ENCODE peak calls at places on chromosomes 12 and 14, in four cellular contexts. X is IMR-90, W is neuronal stem cell, S is mesenchymal stem cell. L is an unnamed sample.

GRCh38 chr12:18483723-18484325 is 222.5 kb downstream of the PIK3C2G start:
- DNase-seq in X (no peak), W (peak), S (no peak), L (no peak)

GRCh38 chr14:80930095-80930494 is 11.4 kb downstream of the CEP128 start:
- DNase-seq in X (no peak), W (no peak), S (no peak), L (no peak)

GRCh38 chr12:108637222-108637621 is 3.5 kb upstream of the SELPLG start:
- DNase-seq in X (no peak), W (no peak), S (no peak), L (peak)

GRCh38 chr12:54191550-54192022 is 2.8 kb upstream of the SMUG1 start:
- DNase-seq in X (peak), W (peak), S (peak), L (peak)

GRCh38 chr12:30779178-30779577 is 24.4 kb upstream of the CAPRIN2 start:
- DNase-seq in X (no peak), W (no peak), S (no peak), L (no peak)

GRCh38 chr14:73273799-73274198 is 36.5 kb downstream of the PAPLN start:
- DNase-seq in X (no peak), W (no peak), S (no peak), L (no peak)

GRCh38 chr12:27841392-27841882 is 61.4 kb upstream of the MANSC4 start:
- DNase-seq in X (peak), W (no peak), S (peak), L (no peak)

GRCh38 chr12:106287364-106287763 is 15.2 kb upstream of the TCP11L2 start:
- DNase-seq in X (no peak), W (no peak), S (no peak), L (no peak)

GRCh38 chr12:109728921-109729836 is 15.6 kb downstream of the FAM222A start:
- DNase-seq in X (no peak), W (no peak), S (no peak), L (peak)

GRCh38 chr12:20368653-20369163 is 371 bp downstream of the PDE3A start:
- DNase-seq in X (peak), W (peak), S (peak), L (peak)

GRCh38 chr12:108638141-108638823 is 4.6 kb upstream of the SELPLG start:
- DNase-seq in X (no peak), W (peak), S (no peak), L (peak)

GRCh38 chr12:25320123-25321006 is 69.6 kb upstream of the KRAS start:
- DNase-seq in X (no peak), W (no peak), S (no peak), L (no peak)

GRCh38 chr14:104191409-104191997 is 53.1 kb downstream of the KIF26A start:
- DNase-seq in X (no peak), W (no peak), S (no peak), L (no peak)

GRCh38 chr12:113043240-113043639 is 13.3 kb upstream of the DTX1 start:
- DNase-seq in X (no peak), W (no peak), S (no peak), L (no peak)

GRCh38 chr12:102512523-102512922 is 32.2 kb upstream of the IGF1 start:
- DNase-seq in X (no peak), W (no peak), S (no peak), L (no peak)

GRCh38 chr12:56487448-56488040 is 417 bp downstream of the GLS2 start:
- DNase-seq in X (no peak), W (no peak), S (peak), L (peak)

DNA sequence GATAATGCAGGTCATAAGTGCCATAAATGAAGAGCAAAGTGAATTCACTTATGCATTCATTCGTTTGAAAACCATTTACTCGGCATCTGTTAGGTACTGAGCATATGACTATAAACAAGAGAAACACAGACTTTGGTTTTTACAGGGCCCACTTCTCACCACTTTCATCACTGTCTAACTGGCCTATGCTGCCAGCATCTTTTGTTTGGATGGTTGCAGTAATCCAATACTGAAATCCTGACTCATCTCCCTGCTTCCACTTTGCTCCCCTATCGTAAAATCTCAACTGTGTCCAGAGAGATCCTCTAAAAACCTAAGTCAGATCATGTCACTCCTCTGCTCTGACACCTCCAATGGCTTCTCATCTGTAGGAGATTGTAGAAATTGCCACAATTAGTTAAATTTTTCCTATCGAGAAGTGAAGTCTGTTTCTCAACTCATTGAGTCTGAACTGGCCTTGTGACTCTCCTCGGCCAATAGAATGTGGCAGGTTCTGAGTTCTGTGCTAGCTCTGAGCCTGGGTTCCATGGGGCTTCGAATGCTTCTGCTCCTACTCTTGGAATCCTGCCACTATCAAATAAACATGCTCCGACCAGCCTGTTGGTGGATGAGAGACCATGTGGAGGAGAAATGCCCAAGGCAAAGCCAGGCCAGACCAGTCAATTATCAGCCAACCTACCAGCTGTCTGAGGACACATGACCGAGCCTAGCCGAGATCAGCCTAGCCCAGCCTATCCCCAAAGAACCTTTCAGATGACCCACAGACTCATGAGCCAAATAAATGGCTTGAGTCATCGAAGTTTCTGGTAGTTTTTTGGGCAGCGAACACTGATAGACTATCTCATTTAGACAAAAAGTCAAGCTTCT is 2.2 kb upstream of the BATF start:
- DNase-seq in X (peak), W (no peak), S (peak), L (no peak)
- H4K8ac ChIP-seq in X (no peak), W (no peak), S (no peak), L (no peak)

DNA sequence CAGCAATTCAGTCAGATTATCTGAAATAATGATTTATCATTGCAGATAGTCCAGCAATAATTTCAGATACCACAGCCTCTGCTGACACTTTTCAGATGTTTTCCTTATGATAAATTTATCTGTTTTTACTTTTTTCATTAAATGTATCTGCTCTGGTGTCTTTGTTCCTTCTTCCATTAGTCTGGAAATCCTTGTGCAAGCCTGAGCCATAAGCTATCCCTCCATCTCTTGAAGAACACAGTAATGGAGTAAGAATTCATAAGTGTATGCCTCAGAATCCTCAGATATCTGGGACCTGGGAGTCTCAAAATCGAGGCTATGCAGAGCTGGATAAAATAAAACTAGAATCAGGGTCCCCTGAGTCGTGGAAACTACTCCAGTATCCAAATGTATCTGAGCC is 146.5 kb upstream of the KRR1 start:
- DNase-seq in X (no peak), W (no peak), S (no peak), L (no peak)
- H3K9ac ChIP-seq in X (no peak), W (no peak), S (peak), L (no peak)

DNA sequence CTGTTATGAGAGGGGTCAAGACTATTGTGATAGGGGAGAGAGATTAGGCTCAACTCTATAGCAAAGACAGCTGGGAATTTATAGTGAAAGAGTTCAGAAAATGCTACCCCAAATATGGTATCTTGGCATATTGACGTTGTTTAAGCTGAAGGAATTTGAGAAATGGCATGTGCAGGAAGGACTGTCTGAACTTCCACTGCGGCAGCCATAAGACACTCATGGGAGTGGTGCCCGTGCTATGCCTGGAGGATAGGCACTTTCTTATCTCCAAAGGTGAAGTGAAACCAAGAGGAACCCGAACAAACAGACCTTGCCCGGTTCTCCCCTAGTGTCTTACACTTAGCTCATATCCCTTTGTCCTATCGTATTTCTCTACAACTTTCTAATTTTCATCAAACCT is 390.3 kb downstream of the TMTC2 start:
- DNase-seq in X (no peak), W (no peak), S (no peak), L (no peak)
- H2AFZ ChIP-seq in X (no peak), W (no peak), S (no peak), L (no peak)

GRCh38 chr12:63845726-63846125 is 1.2 kb downstream of the SRGAP1 start:
- DNase-seq in X (peak), W (no peak), S (peak), L (no peak)

GRCh38 chr12:63846249-63846967 is 1.9 kb downstream of the SRGAP1 start:
- DNase-seq in X (no peak), W (no peak), S (no peak), L (no peak)

GRCh38 chr12:63841611-63842010 is 2.9 kb upstream of the SRGAP1 start:
- DNase-seq in X (peak), W (no peak), S (no peak), L (no peak)

GRCh38 chr12:63843613-63844390 is 698 bp upstream of the SRGAP1 start:
- DNase-seq in X (peak), W (peak), S (peak), L (peak)

GRCh38 chr12:63844391-63845341 is at the start of gene SRGAP1:
- DNase-seq in X (peak), W (peak), S (peak), L (peak)
- H4K8ac ChIP-seq in X (peak), W (no peak), S (peak), L (no peak)

GRCh38 chr12:62305778-62306177 is 45.6 kb downstream of the USP15 start:
- DNase-seq in X (no peak), W (no peak), S (no peak), L (no peak)
- H3K9ac ChIP-seq in X (no peak), W (no peak), S (no peak), L (no peak)

GRCh38 chr12:96472384-96472783 is 17.0 kb upstream of the CFAP54 start:
- DNase-seq in X (no peak), W (no peak), S (no peak), L (no peak)
- H2AFZ ChIP-seq in X (no peak), W (no peak), S (no peak), L (no peak)

DNA sequence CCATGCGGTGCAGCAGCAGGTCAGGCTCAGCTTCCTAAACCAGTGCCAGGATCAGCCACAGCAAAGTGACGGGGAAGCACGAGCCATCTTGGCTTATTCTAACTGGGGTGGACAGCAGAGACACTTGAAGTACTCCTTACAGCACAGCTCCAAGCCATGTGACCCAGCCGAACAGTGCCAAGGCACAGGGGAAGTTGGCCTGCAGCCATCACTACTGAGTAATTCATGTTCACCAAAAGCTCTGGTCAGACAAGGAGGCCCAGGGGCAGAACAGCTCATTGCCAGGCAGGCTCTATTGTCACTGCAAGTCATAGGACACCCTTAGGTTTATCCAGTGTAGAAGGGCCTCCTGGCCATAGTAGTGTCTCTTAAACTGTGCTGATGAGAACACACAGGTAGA is 23.4 kb upstream of the SLC35F4 start:
- DNase-seq in X (no peak), W (no peak), S (no peak), L (no peak)
- H4K8ac ChIP-seq in X (no peak), W (no peak), S (no peak), L (peak)

GRCh38 chr14:38111046-38111445 is 96.7 kb upstream of the SSTR1 start:
- DNase-seq in X (no peak), W (no peak), S (no peak), L (no peak)

GRCh38 chr14:38110258-38110657 is 97.4 kb upstream of the SSTR1 start:
- DNase-seq in X (no peak), W (no peak), S (no peak), L (no peak)

GRCh38 chr14:38105106-38105702 is 102.5 kb upstream of the SSTR1 start:
- DNase-seq in X (no peak), W (no peak), S (no peak), L (no peak)

GRCh38 chr14:38107216-38107631 is 100.5 kb upstream of the SSTR1 start:
- DNase-seq in X (peak), W (no peak), S (no peak), L (no peak)

GRCh38 chr14:38108681-38109080 is 99.0 kb upstream of the SSTR1 start:
- DNase-seq in X (peak), W (no peak), S (peak), L (no peak)
- H3K9ac ChIP-seq in X (no peak), W (no peak), S (no peak), L (no peak)

GRCh38 chr14:68364823-68365222 is 428.0 kb downstream of the ZFP36L1 start:
- DNase-seq in X (no peak), W (no peak), S (no peak), L (peak)
- H2AFZ ChIP-seq in X (peak), W (peak), S (peak), L (no peak)